ENCODE peak calls at places on chromosomes 4 and X, in five cellular contexts. One of them, this sample, is unnamed.

GRCh38 chr4:152937535-152938236 is 1.6 kb downstream of the FHDC1 start:
- DNase-seq in body of pancreas: peak; percentile 32
- DNase-seq in hepatocyte: peak; percentile 77
- DNase-seq in stomach: peak; percentile 45
- DNase-seq in colonic mucosa: peak; percentile 57
- DNase-seq in this sample: no peak

GRCh38 chr4:30600246-30600645 is 119.9 kb upstream of the PCDH7 start:
- DNase-seq in stomach: no peak
- DNase-seq in body of pancreas: no peak
- DNase-seq in hepatocyte: no peak
- DNase-seq in colonic mucosa: no peak
- DNase-seq in this sample: no peak

GRCh38 chr4:30882443-30882842 is 162.3 kb downstream of the PCDH7 start:
- DNase-seq in colonic mucosa: no peak
- DNase-seq in body of pancreas: no peak
- DNase-seq in stomach: no peak
- DNase-seq in hepatocyte: no peak
- DNase-seq in this sample: no peak

GRCh38 chr4:110165382-110166285 is 32.8 kb downstream of the ELOVL6 start:
- DNase-seq in colonic mucosa: peak; percentile 48
- DNase-seq in stomach: no peak
- DNase-seq in body of pancreas: no peak
- DNase-seq in hepatocyte: peak; percentile 44
- DNase-seq in this sample: peak; percentile 14

GRCh38 chr4:115529126-115529525 is 415.7 kb upstream of the NDST4 start:
- DNase-seq in stomach: no peak
- DNase-seq in body of pancreas: no peak
- DNase-seq in colonic mucosa: no peak
- DNase-seq in hepatocyte: no peak
- DNase-seq in this sample: no peak

GRCh38 chr4:84780719-84781118 is 185.8 kb downstream of the WDFY3 start:
- DNase-seq in stomach: no peak
- DNase-seq in colonic mucosa: no peak
- DNase-seq in hepatocyte: no peak
- DNase-seq in body of pancreas: no peak
- DNase-seq in this sample: no peak

GRCh38 chrX:118633530-118633929 is 93.9 kb upstream of the IL13RA1 start:
- DNase-seq in hepatocyte: no peak
- DNase-seq in stomach: no peak
- DNase-seq in body of pancreas: no peak
- DNase-seq in colonic mucosa: no peak
- DNase-seq in this sample: no peak

GRCh38 chr4:84394386-84394785 is 104.7 kb downstream of the NKX6-1 start:
- DNase-seq in colonic mucosa: no peak
- DNase-seq in stomach: no peak
- DNase-seq in body of pancreas: no peak
- DNase-seq in hepatocyte: no peak
- DNase-seq in this sample: no peak

GRCh38 chr4:123616970-123617392 is 220.4 kb downstream of the SPRY1 start:
- DNase-seq in body of pancreas: peak; percentile 15
- DNase-seq in stomach: peak; percentile 29
- DNase-seq in hepatocyte: peak; percentile 74
- DNase-seq in colonic mucosa: peak; percentile 43
- DNase-seq in this sample: peak; percentile 77

GRCh38 chrX:129359269-129359668 is 164.0 kb downstream of the SMARCA1 start:
- DNase-seq in colonic mucosa: no peak
- DNase-seq in stomach: no peak
- DNase-seq in body of pancreas: no peak
- DNase-seq in hepatocyte: no peak
- DNase-seq in this sample: no peak

GRCh38 chrX:34371740-34372139 is 239.6 kb upstream of the FAM47A start:
- DNase-seq in body of pancreas: no peak
- DNase-seq in colonic mucosa: no peak
- DNase-seq in hepatocyte: peak; percentile 7
- DNase-seq in stomach: no peak
- DNase-seq in this sample: no peak

GRCh38 chrX:79170632-79171031 is 26.1 kb downstream of the GPR174 start:
- DNase-seq in body of pancreas: no peak
- DNase-seq in hepatocyte: no peak
- DNase-seq in stomach: no peak
- DNase-seq in colonic mucosa: no peak
- DNase-seq in this sample: no peak

GRCh38 chrX:79174949-79175644 is 30.6 kb downstream of the GPR174 start:
- DNase-seq in colonic mucosa: no peak
- DNase-seq in body of pancreas: no peak
- DNase-seq in stomach: no peak
- DNase-seq in hepatocyte: no peak
- DNase-seq in this sample: no peak

GRCh38 chrX:79181401-79181800 is 36.9 kb downstream of the GPR174 start:
- DNase-seq in colonic mucosa: no peak
- DNase-seq in body of pancreas: no peak
- DNase-seq in hepatocyte: no peak
- DNase-seq in stomach: no peak
- DNase-seq in this sample: no peak

GRCh38 chrX:79176028-79176427 is 31.5 kb downstream of the GPR174 start:
- DNase-seq in colonic mucosa: no peak
- DNase-seq in hepatocyte: no peak
- DNase-seq in body of pancreas: no peak
- DNase-seq in stomach: no peak
- DNase-seq in this sample: no peak
- H3K27me3 ChIP-seq in colonic mucosa: no peaks in the 10 kb centered on the region
- H3K27me3 ChIP-seq in hepatocyte: no peaks in the 10 kb centered on the region
- H3K27me3 ChIP-seq in body of pancreas: no peaks in the 10 kb centered on the region
- H3K27me3 ChIP-seq in stomach: no peaks in the 10 kb centered on the region
- H3K27me3 ChIP-seq in this sample: no peaks in the 10 kb centered on the region

GRCh38 chr4:119020158-119020557 is 115.5 kb upstream of the MYOZ2 start:
- DNase-seq in stomach: no peak
- DNase-seq in body of pancreas: no peak
- DNase-seq in hepatocyte: peak; percentile 14
- DNase-seq in colonic mucosa: no peak
- DNase-seq in this sample: no peak

GRCh38 chr4:119014658-119015057 is 121.0 kb upstream of the MYOZ2 start:
- DNase-seq in colonic mucosa: no peak
- DNase-seq in stomach: no peak
- DNase-seq in hepatocyte: no peak
- DNase-seq in body of pancreas: no peak
- DNase-seq in this sample: no peak

GRCh38 chr4:119017634-119018033 is 118.0 kb upstream of the MYOZ2 start:
- DNase-seq in stomach: no peak
- DNase-seq in hepatocyte: no peak
- DNase-seq in colonic mucosa: no peak
- DNase-seq in body of pancreas: no peak
- DNase-seq in this sample: no peak

GRCh38 chr4:119011607-119011988 is 122.9 kb downstream of the SYNPO2 start:
- DNase-seq in hepatocyte: no peak
- DNase-seq in stomach: no peak
- DNase-seq in colonic mucosa: no peak
- DNase-seq in body of pancreas: no peak
- DNase-seq in this sample: no peak

GRCh38 chr4:119016636-119017035 is 119.0 kb upstream of the MYOZ2 start:
- DNase-seq in stomach: no peak
- DNase-seq in hepatocyte: peak; percentile 23
- DNase-seq in body of pancreas: no peak
- DNase-seq in colonic mucosa: no peak
- DNase-seq in this sample: no peak
- H3K27ac ChIP-seq in stomach: no peak overlapping the region
- H3K27ac ChIP-seq in hepatocyte: peak overlapping the region; percentile 66
- H3K27ac ChIP-seq in body of pancreas: no peak overlapping the region
- H3K27ac ChIP-seq in colonic mucosa: peak overlapping the region; percentile 26
- H3K27ac ChIP-seq in this sample: no peak overlapping the region

GRCh38 chrX:12865359-12865758 is 1.5 kb upstream of the TLR7 start:
- DNase-seq in colonic mucosa: no peak
- DNase-seq in stomach: no peak
- DNase-seq in hepatocyte: no peak
- DNase-seq in body of pancreas: no peak
- DNase-seq in this sample: no peak

GRCh38 chrX:12871181-12871580 is 4.3 kb downstream of the TLR7 start:
- DNase-seq in colonic mucosa: no peak
- DNase-seq in stomach: no peak
- DNase-seq in body of pancreas: no peak
- DNase-seq in hepatocyte: no peak
- DNase-seq in this sample: no peak

GRCh38 chrX:12866451-12867377 is at the start of gene TLR7:
- DNase-seq in colonic mucosa: no peak
- DNase-seq in hepatocyte: no peak
- DNase-seq in body of pancreas: no peak
- DNase-seq in stomach: no peak
- DNase-seq in this sample: no peak

GRCh38 chrX:12868747-12869146 is 1.9 kb downstream of the TLR7 start:
- DNase-seq in hepatocyte: no peak
- DNase-seq in colonic mucosa: no peak
- DNase-seq in stomach: no peak
- DNase-seq in body of pancreas: no peak
- DNase-seq in this sample: no peak

GRCh38 chrX:12867746-12868145 is 874 bp downstream of the TLR7 start:
- DNase-seq in colonic mucosa: no peak
- DNase-seq in hepatocyte: no peak
- DNase-seq in stomach: no peak
- DNase-seq in body of pancreas: no peak
- DNase-seq in this sample: no peak
- H3K27me3 ChIP-seq in colonic mucosa: no peaks in the 10 kb centered on the region
- H3K27me3 ChIP-seq in hepatocyte: no peaks in the 10 kb centered on the region
- H3K27me3 ChIP-seq in stomach: no peaks in the 10 kb centered on the region
- H3K27me3 ChIP-seq in body of pancreas: no peaks in the 10 kb centered on the region
- H3K27me3 ChIP-seq in this sample: no peaks in the 10 kb centered on the region

GRCh38 chr4:48243429-48243828 is 26.2 kb downstream of the TEC start:
- DNase-seq in body of pancreas: no peak
- DNase-seq in stomach: no peak
- DNase-seq in hepatocyte: no peak
- DNase-seq in colonic mucosa: no peak
- DNase-seq in this sample: no peak
- H3K27ac ChIP-seq in body of pancreas: no peak overlapping the region
- H3K27ac ChIP-seq in stomach: no peak overlapping the region
- H3K27ac ChIP-seq in hepatocyte: no peak overlapping the region
- H3K27ac ChIP-seq in colonic mucosa: no peak overlapping the region
- H3K27ac ChIP-seq in this sample: no peak overlapping the region

GRCh38 chr4:144685916-144686315 is 40.0 kb downstream of the HHIP start:
- DNase-seq in hepatocyte: no peak
- DNase-seq in body of pancreas: no peak
- DNase-seq in colonic mucosa: no peak
- DNase-seq in stomach: no peak
- DNase-seq in this sample: no peak
- H3K27me3 ChIP-seq in hepatocyte: no peaks in the 10 kb centered on the region
- H3K27me3 ChIP-seq in body of pancreas: no peaks in the 10 kb centered on the region
- H3K27me3 ChIP-seq in colonic mucosa: no peaks in the 10 kb centered on the region
- H3K27me3 ChIP-seq in stomach: no peaks in the 10 kb centered on the region
- H3K27me3 ChIP-seq in this sample: no peaks in the 10 kb centered on the region

GRCh38 chr4:113145519-113146291 is 96.3 kb downstream of the ANK2 start:
- DNase-seq in colonic mucosa: no peak
- DNase-seq in hepatocyte: no peak
- DNase-seq in stomach: no peak
- DNase-seq in body of pancreas: no peak
- DNase-seq in this sample: no peak
- H3K27ac ChIP-seq in colonic mucosa: no peak overlapping the region
- H3K27ac ChIP-seq in hepatocyte: peak overlapping the region; percentile 84
- H3K27ac ChIP-seq in stomach: no peak overlapping the region
- H3K27ac ChIP-seq in body of pancreas: no peak overlapping the region
- H3K27ac ChIP-seq in this sample: no peak overlapping the region